ENCODE peak calls at places on chromosomes 12 and 14, in four cellular contexts. R is CD8-positive, alpha-beta memory T cell; U is stimulated activated CD4-positive, alpha-beta T cell treated with anti-CD3 and anti-CD28 coated beads, TNF-alpha, amount 100 ng/mL, for 24 hours; Q is Kasumi-1. G is an unnamed sample.

GRCh38 chr14:42673963-42674362 is 1067.3 kb downstream of the LRFN5 start:
- DNase-seq in R (no peak), U (no peak), Q (no peak), G (no peak)

GRCh38 chr14:37580146-37580545 is 14.9 kb downstream of the FOXA1 start:
- DNase-seq in R (no peak), U (no peak), Q (no peak), G (no peak)

GRCh38 chr14:68994056-68994455 is 15.0 kb upstream of the ACTN1 start:
- DNase-seq in R (no peak), U (no peak), Q (no peak), G (no peak)

GRCh38 chr12:120282229-120282628 is 9.5 kb downstream of the RNU4-2 start:
- DNase-seq in R (no peak), U (no peak), Q (no peak), G (no peak)

GRCh38 chr14:101973356-101973755 is 9.0 kb downstream of the DYNC1H1 start:
- DNase-seq in R (no peak), U (no peak), Q (no peak), G (no peak)

GRCh38 chr12:76623929-76624328 is 64.4 kb upstream of the OSBPL8 start:
- DNase-seq in R (no peak), U (no peak), Q (no peak), G (no peak)

GRCh38 chr14:50726372-50727107 is 58.4 kb upstream of the SAV1 start:
- DNase-seq in R (no peak), U (no peak), Q (no peak), G (no peak)

GRCh38 chr14:75339059-75339458 is 60.4 kb downstream of the FOS start:
- DNase-seq in R (no peak), U (no peak), Q (no peak), G (no peak)

GRCh38 chr14:87139299-87139698 is 853.7 kb downstream of the GALC start:
- DNase-seq in R (no peak), U (no peak), Q (no peak), G (no peak)

GRCh38 chr14:65991124-65991523 is 495.0 kb upstream of the CCDC196 start:
- DNase-seq in R (no peak), U (no peak), Q (no peak), G (no peak)

GRCh38 chr12:40141996-40142395 is 36.1 kb upstream of the SLC2A13 start:
- DNase-seq in R (no peak), U (no peak), Q (no peak), G (no peak)

GRCh38 chr12:54126696-54127537 is 61.9 kb downstream of the SMUG1 start:
- DNase-seq in R (no peak), U (no peak), Q (no peak), G (peak; percentile 88)